ENCODE peak calls at places on chromosomes 6 and 20, in six cellular contexts. Q is gastrocnemius medialis, L is fibroblast of lung, T is BJ, H is thoracic aorta, Z is heart right ventricle. G is an unnamed sample.

GRCh38 chr6:27136978-27137814 is 110.3 kb upstream of the PRSS16 start:
- DNase-seq in Q (no peak), L (no peak), T (no peak), H (no peak), Z (no peak), G (no peak)

GRCh38 chr6:135215563-135215962 is 34.5 kb downstream of the MYB start:
- DNase-seq in Q (no peak), L (no peak), T (no peak), H (no peak), Z (no peak), G (no peak)

GRCh38 chr20:8837396-8837795 is 231.5 kb upstream of the PLCB4 start:
- DNase-seq in Q (no peak), L (peak; percentile 79), T (peak; percentile 68), H (no peak), Z (no peak), G (no peak)

GRCh38 chr20:54397292-54398155 is 77.9 kb upstream of the DOK5 start:
- DNase-seq in Q (no peak), L (no peak), T (no peak), H (no peak), Z (no peak), G (no peak)

GRCh38 chr6:161696828-161697227 is 423.0 kb upstream of the AGPAT4 start:
- DNase-seq in Q (no peak), L (no peak), T (no peak), H (no peak), Z (no peak), G (no peak)

GRCh38 chr20:4607287-4607713 is 114.4 kb upstream of the PRND start:
- DNase-seq in Q (no peak), L (peak; percentile 81), T (no peak), H (no peak), Z (no peak), G (peak; percentile 75)

GRCh38 chr20:32964575-32964974 is 39.7 kb downstream of the SUN5 start:
- DNase-seq in Q (no peak), L (no peak), T (no peak), H (no peak), Z (no peak), G (no peak)

GRCh38 chr6:153958860-153959259 is 80.2 kb upstream of the OPRM1 start:
- DNase-seq in Q (no peak), L (no peak), T (no peak), H (no peak), Z (no peak), G (no peak)

GRCh38 chr20:41230136-41230535 is 87.4 kb downstream of the ZHX3 start:
- DNase-seq in Q (no peak), L (no peak), T (no peak), H (no peak), Z (no peak), G (no peak)

GRCh38 chr6:43307451-43308100 is 1.1 kb downstream of the CRIP3 start:
- DNase-seq in Q (no peak), L (no peak), T (no peak), H (no peak), Z (no peak), G (no peak)

GRCh38 chr6:43308101-43308989 is at the start of gene CRIP3:
- DNase-seq in Q (no peak), L (peak; percentile 19), T (no peak), H (no peak), Z (peak; percentile 30), G (no peak)

GRCh38 chr6:43310624-43311023 is 2.0 kb upstream of the CRIP3 start:
- DNase-seq in Q (no peak), L (no peak), T (no peak), H (no peak), Z (no peak), G (no peak)

GRCh38 chr6:43310137-43310536 is 1.5 kb upstream of the CRIP3 start:
- DNase-seq in Q (no peak), L (no peak), T (no peak), H (no peak), Z (no peak), G (no peak)

GRCh38 chr6:43308990-43309477 is 408 bp upstream of the CRIP3 start:
- DNase-seq in Q (no peak), L (no peak), T (no peak), H (no peak), Z (no peak), G (no peak)
- H3K4me3 ChIP-seq in Q (peak overlapping the region; percentile 14), L (peak overlapping the region; percentile 37), T (no peak overlapping the region), H (peak overlapping the region; percentile 62), Z (peak overlapping the region; percentile 49), G (peak overlapping the region; percentile 60)

GRCh38 chr6:3623451-3624267 is 127.9 kb downstream of the PXDC1 start:
- DNase-seq in Q (no peak), L (no peak), T (no peak), H (no peak), Z (no peak), G (no peak)

GRCh38 chr6:3625980-3626533 is 125.5 kb downstream of the PXDC1 start:
- DNase-seq in Q (no peak), L (no peak), T (no peak), H (no peak), Z (no peak), G (no peak)

GRCh38 chr6:3627501-3627900 is 124.0 kb downstream of the PXDC1 start:
- DNase-seq in Q (no peak), L (no peak), T (no peak), H (no peak), Z (no peak), G (peak; percentile 38)

GRCh38 chr6:3625161-3625979 is 126.1 kb downstream of the PXDC1 start:
- DNase-seq in Q (no peak), L (no peak), T (no peak), H (no peak), Z (no peak), G (no peak)

DNA sequence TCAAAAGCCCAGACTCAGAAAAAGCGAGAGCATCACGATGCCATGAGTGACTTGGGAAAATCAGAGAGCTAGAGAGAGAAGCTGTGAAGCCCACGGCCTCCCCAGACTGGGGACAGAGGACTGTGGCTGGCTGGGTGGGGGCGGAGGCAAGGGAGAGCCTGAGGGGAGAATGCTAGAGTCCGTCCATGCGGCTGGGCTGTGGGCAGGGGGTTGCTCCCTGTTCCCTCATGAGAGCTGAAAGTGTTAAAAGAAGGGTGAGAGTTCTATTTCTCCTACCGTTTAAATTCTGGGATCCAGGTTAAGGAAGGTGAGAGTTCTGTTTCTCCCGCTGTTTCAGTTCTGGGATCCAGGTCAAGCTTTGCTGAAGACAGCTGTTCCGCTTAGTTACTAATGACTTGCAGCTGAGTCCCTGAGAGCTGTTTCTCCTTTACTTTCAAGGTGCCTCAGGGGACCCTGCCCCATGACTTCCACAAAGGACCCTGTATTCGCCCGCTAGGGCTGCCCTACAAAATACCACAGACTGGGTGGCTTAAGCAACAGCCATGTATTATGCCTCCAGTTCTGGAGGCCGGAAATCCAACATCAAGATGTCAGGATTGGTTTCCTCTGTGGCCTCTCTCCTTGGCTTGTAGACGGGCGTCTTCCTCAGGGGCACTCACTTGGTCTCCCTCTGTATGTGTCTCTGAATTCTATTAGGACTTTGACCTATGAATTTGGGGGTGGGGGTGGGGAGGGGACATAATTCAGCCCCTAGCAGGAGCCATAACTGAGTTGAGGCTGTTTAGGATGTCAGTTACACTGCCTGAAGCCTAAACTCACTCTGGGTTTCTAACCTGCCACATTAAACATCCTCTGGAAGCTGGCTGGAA is 127.0 kb downstream of the PXDC1 start:
- DNase-seq in Q (no peak), L (no peak), T (no peak), H (no peak), Z (no peak), G (no peak)
- H3K27me3 ChIP-seq in Q (no peaks in the 10 kb centered on the region), L (peaks cover 10% of the 10 kb centered on the region), T (peaks cover 19% of the 10 kb centered on the region), H (no peaks in the 10 kb centered on the region), Z (peaks cover 63% of the 10 kb centered on the region), G (no peaks in the 10 kb centered on the region)

DNA sequence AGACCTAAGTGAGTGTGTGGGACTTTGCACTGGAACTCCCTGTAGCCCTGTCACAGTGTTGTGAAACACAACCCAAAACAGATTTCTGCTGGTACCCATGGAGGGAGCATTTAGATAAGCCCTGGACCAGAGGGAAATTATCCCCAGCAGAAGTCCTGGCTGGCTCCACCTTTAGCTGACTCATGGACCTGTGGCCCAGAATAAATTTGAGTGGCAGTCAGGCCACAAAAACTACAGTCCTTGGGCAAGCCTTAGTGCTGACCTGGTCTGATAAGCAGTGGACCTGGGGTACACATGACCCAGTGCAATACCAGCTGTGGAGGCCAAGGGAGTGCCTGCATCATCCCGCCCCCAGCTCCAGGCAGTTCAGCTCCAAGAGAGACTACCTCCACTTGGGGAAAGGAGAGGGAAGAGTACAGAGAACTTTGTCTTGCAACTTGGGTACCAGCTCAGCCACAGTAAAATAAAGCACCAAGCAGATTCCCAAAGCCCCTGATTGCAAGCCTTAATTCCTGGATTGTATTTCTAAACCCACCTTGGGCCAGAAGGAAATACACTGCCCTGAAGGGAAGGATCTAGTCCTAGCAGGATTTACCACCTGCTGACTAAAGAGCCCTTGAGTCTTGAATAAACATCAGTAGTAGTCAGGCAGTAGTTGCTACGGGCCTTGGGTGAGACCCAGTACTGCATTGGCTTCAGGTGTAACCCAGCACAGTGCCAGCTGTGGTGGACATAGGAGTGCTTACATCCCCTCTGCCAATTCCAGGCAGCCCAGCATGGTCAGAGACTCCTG is 140.4 kb upstream of the COL21A1 start:
- DNase-seq in Q (no peak), L (no peak), T (no peak), H (peak; percentile 21), Z (no peak), G (no peak)
- H3K4me3 ChIP-seq in Q (no peak overlapping the region), L (no peak overlapping the region), T (no peak overlapping the region), H (no peak overlapping the region), Z (no peak overlapping the region), G (no peak overlapping the region)

DNA sequence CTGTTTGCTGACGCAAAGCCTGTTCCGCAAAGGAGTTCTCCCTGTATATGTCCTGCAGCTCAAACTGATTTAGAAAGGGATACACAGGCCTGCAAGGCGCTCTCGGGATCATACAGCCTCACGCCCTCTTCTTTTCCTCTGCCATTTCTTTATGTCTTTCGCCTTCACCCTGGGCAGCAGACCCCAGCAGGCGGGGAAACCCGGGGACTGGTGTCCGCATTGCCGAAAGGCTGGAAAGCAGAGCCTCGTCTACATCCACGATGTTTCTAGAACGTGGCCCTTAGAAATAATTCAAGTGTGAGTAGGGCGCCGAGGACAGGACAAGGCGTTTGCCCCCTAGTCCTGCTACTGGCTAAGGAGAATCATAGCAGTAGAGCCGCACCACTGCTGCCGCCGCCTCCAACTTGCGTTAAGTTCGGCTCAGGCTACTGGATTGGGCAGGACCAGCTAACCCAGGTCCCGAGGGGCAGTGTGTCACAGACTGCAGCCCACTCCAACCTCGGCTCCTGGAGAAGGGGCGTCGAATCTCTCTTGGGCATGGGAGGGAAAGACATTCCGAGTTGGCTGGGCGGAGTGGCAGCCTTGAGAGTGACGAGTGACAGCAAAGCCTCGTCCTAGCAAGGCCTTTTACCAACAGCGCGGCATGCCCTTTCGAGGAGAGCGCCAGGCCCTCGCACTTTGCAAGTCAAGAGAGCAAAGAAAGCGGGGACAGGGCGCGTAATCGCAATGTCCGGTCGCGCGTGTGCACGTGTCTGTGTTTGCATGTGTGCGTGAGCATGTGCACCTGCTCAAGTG is 2.6 kb upstream of the TBX18 start:
- DNase-seq in Q (no peak), L (no peak), T (no peak), H (no peak), Z (no peak), G (no peak)
- H3K27me3 ChIP-seq in Q (peaks cover 92% of the 10 kb centered on the region), L (peaks cover 55% of the 10 kb centered on the region), T (no peaks in the 10 kb centered on the region), H (no peaks in the 10 kb centered on the region), Z (peaks cover 100% of the 10 kb centered on the region), G (no peaks in the 10 kb centered on the region)

DNA sequence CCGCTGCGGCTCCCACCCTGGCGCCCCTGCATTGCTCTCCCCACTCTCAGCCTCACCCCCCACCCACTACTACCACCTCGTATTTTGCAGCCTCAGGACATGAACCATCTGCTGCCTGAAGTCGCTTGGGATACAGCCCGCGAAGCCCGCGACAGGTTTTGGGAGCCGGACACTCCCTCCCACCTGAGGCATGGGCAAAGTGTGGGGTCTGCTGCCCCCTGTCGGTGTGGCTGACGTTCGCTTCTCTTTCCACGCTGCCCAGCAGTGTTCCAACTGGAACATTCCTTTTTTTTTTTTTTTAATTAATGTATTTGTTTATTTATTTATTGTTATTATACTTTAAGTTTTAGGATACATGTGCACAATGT is 15.3 kb upstream of the LPA start:
- DNase-seq in Q (no peak), L (no peak), T (no peak), H (no peak), Z (no peak), G (no peak)
- H3K4me3 ChIP-seq in Q (no peak overlapping the region), L (no peak overlapping the region), T (no peak overlapping the region), H (no peak overlapping the region), Z (no peak overlapping the region), G (no peak overlapping the region)

G was measured in ascending aorta.